ENCODE peak calls at places on chromosomes 12 and 14, in seven cellular contexts. X, P, W, Z, L, M and U are unnamed samples.

GRCh38 chr12:6963741-6964446 is 6.6 kb downstream of the PHB2 start:
- DNase-seq in W (no peak), P (peak), Z (no peak), L (no peak), M (no peak), X (no peak), U (no peak)

GRCh38 chr12:106417926-106418910 is 60.7 kb downstream of the POLR3B start:
- DNase-seq in P (no peak), Z (no peak), M (no peak), L (peak), X (no peak), W (no peak), U (no peak)

GRCh38 chr12:69123909-69124638 is 115.3 kb upstream of the CPSF6 start:
- DNase-seq in Z (no peak), L (no peak), X (no peak), W (no peak), P (no peak), M (no peak), U (no peak)

GRCh38 chr14:53011053-53011462 is 60.2 kb upstream of the FERMT2 start:
- DNase-seq in W (no peak), X (no peak), M (no peak), Z (no peak), P (no peak), L (peak), U (no peak)

GRCh38 chr12:85424581-85425348 is 144.7 kb downstream of the ALX1 start:
- DNase-seq in W (no peak), M (no peak), P (no peak), L (peak), Z (no peak), X (no peak), U (peak)

GRCh38 chr14:80636071-80636470 is 305.5 kb downstream of the CEP128 start:
- DNase-seq in W (no peak), P (no peak), X (no peak), Z (no peak), M (no peak), L (peak), U (no peak)

GRCh38 chr14:75826599-75826998 is 155.2 kb downstream of the TGFB3 start:
- DNase-seq in Z (no peak), X (no peak), P (no peak), M (no peak), W (no peak), L (no peak), U (no peak)

GRCh38 chr12:78726854-78727253 is 137.7 kb upstream of the SYT1 start:
- DNase-seq in W (no peak), Z (no peak), L (no peak), X (no peak), P (no peak), M (no peak), U (no peak)

GRCh38 chr14:81927069-81927468 is 393.4 kb upstream of the SEL1L start:
- DNase-seq in X (no peak), L (peak), Z (no peak), M (no peak), W (no peak), P (no peak), U (no peak)

GRCh38 chr12:51017452-51017851 is 8.7 kb downstream of the SLC11A2 start:
- DNase-seq in X (no peak), Z (no peak), W (no peak), P (no peak), L (no peak), M (no peak), U (no peak)

GRCh38 chr14:32413967-32414640 is 85.0 kb downstream of the AKAP6 start:
- DNase-seq in L (peak), P (no peak), M (no peak), Z (no peak), X (no peak), W (no peak), U (no peak)